ENCODE peak calls at places on chromosomes 16 and 17, in five cellular contexts. One of them, this sample, is unnamed.

GRCh38 chr16:57536306-57537193 is at the start of gene CCDC102A:
- DNase-seq in naive B cell: peak
- DNase-seq in iPS DF 6.9: no peak
- DNase-seq in hypothalamus: no peak
- DNase-seq in NCI-H1092: no peak
- DNase-seq in this sample: peak

GRCh38 chr16:80938928-80939260 is 67.8 kb downstream of the CMC2 start:
- DNase-seq in naive B cell: no peak
- DNase-seq in iPS DF 6.9: no peak
- DNase-seq in hypothalamus: no peak
- DNase-seq in NCI-H1092: no peak
- DNase-seq in this sample: no peak

GRCh38 chr17:15413101-15413750 is 54.2 kb downstream of the CDRT4 start:
- DNase-seq in naive B cell: no peak
- DNase-seq in iPS DF 6.9: no peak
- DNase-seq in hypothalamus: no peak
- DNase-seq in NCI-H1092: no peak
- DNase-seq in this sample: no peak

GRCh38 chr16:228917-229730 is at the start of gene LUC7L:
- DNase-seq in naive B cell: peak
- DNase-seq in iPS DF 6.9: peak
- DNase-seq in hypothalamus: peak
- DNase-seq in NCI-H1092: peak
- DNase-seq in this sample: peak

GRCh38 chr17:54029196-54029595 is 206.5 kb downstream of the KIF2B start:
- DNase-seq in naive B cell: no peak
- DNase-seq in iPS DF 6.9: no peak
- DNase-seq in hypothalamus: no peak
- DNase-seq in NCI-H1092: no peak
- DNase-seq in this sample: no peak

GRCh38 chr16:53743149-53743566 is 39.2 kb downstream of the FTO start:
- DNase-seq in naive B cell: no peak
- DNase-seq in iPS DF 6.9: no peak
- DNase-seq in hypothalamus: no peak
- DNase-seq in NCI-H1092: no peak
- DNase-seq in this sample: peak

GRCh38 chr16:70804729-70805169 is 3.8 kb upstream of the VAC14 start:
- DNase-seq in naive B cell: no peak
- DNase-seq in iPS DF 6.9: no peak
- DNase-seq in hypothalamus: no peak
- DNase-seq in NCI-H1092: no peak
- DNase-seq in this sample: no peak

GRCh38 chr17:78112508-78113471 is 15.8 kb downstream of the TMC6 start:
- DNase-seq in naive B cell: peak
- DNase-seq in iPS DF 6.9: peak
- DNase-seq in hypothalamus: peak
- DNase-seq in NCI-H1092: no peak
- DNase-seq in this sample: peak

GRCh38 chr16:3161235-3162018 is 26.6 kb upstream of the OR1F1 start:
- DNase-seq in naive B cell: no peak
- DNase-seq in iPS DF 6.9: no peak
- DNase-seq in hypothalamus: no peak
- DNase-seq in NCI-H1092: no peak
- DNase-seq in this sample: no peak